ENCODE peak calls at places on chromosomes 7 and 10, in seven cellular contexts. U is MM.1S; A is NCI-H460; H is EL; I is IMR-90; V is stimulated activated CD8-positive, alpha-beta memory T cell treated with anti-CD3 and anti-CD28 coated beads, Interleukin-7, amount 100 ng/mL, for 1 hour; Q is RWPE1. Z is an unnamed sample.

GRCh38 chr10:132387723-132388210 is 9.2 kb upstream of the PWWP2B start:
- DNase-seq in U (no peak), A (peak), H (peak), I (peak), V (peak), Q (peak), Z (peak)

GRCh38 chr7:151992375-151992774 is 33.1 kb upstream of the GALNT11 start:
- DNase-seq in U (peak), A (peak), H (peak), I (no peak), V (peak), Q (peak), Z (no peak)

GRCh38 chr7:134632937-134633540 is 13.6 kb upstream of the BPGM start:
- DNase-seq in U (peak), A (peak), H (peak), I (peak), V (no peak), Q (peak), Z (peak)

GRCh38 chr10:11181996-11182395 is 164.3 kb downstream of the CELF2 start:
- DNase-seq in U (no peak), A (no peak), H (no peak), I (no peak), V (no peak), Q (no peak), Z (peak)

GRCh38 chr7:5143935-5144903 is 45.8 kb upstream of the WIPI2 start:
- DNase-seq in U (no peak), A (no peak), H (no peak), I (peak), V (peak), Q (no peak), Z (no peak)

GRCh38 chr10:89992575-89992974 is 291.2 kb downstream of the KIF20B start:
- DNase-seq in U (no peak), A (no peak), H (no peak), I (no peak), V (no peak), Q (no peak), Z (no peak)

GRCh38 chr7:129824291-129825004 is 128.3 kb downstream of the UBE2H start:
- DNase-seq in U (no peak), A (no peak), H (no peak), I (no peak), V (no peak), Q (no peak), Z (no peak)

GRCh38 chr10:128641998-128642397 is 515.8 kb upstream of the MKI67 start:
- DNase-seq in U (no peak), A (no peak), H (no peak), I (no peak), V (no peak), Q (no peak), Z (no peak)

GRCh38 chr7:116736927-116737715 is 65.1 kb downstream of the MET start:
- DNase-seq in U (peak), A (no peak), H (peak), I (peak), V (no peak), Q (no peak), Z (peak)

GRCh38 chr10:1043532-1043995 is 5.4 kb downstream of the IDI1 start:
- DNase-seq in U (peak), A (no peak), H (no peak), I (no peak), V (no peak), Q (no peak), Z (no peak)

GRCh38 chr10:119079572-119080520 is 771 bp downstream of the EIF3A start:
- DNase-seq in U (peak), A (peak), H (peak), I (peak), V (peak), Q (peak), Z (peak)

GRCh38 chr10:49173848-49174247 is 14.3 kb downstream of the TMEM273 start:
- DNase-seq in U (no peak), A (no peak), H (no peak), I (no peak), V (no peak), Q (no peak), Z (no peak)

GRCh38 chr7:48813472-48813871 is 110.9 kb upstream of the CDC14C start:
- DNase-seq in U (no peak), A (no peak), H (no peak), I (no peak), V (no peak), Q (no peak), Z (no peak)

GRCh38 chr7:5315761-5316160 is 33.0 kb downstream of the SLC29A4 start:
- DNase-seq in U (no peak), A (no peak), H (no peak), I (no peak), V (no peak), Q (no peak), Z (no peak)

GRCh38 chr10:30182191-30183075 is 123.0 kb upstream of the JCAD start:
- DNase-seq in U (no peak), A (no peak), H (peak), I (peak), V (no peak), Q (peak), Z (peak)

GRCh38 chr7:45021604-45022296 is 21.7 kb downstream of the CCM2 start:
- DNase-seq in U (no peak), A (no peak), H (peak), I (peak), V (no peak), Q (no peak), Z (peak)

GRCh38 chr10:92125169-92125543 is 165.7 kb downstream of the CPEB3 start:
- DNase-seq in U (peak), A (no peak), H (no peak), I (no peak), V (no peak), Q (no peak), Z (no peak)

GRCh38 chr7:107865956-107866775 is 24.8 kb upstream of the DLD start:
- DNase-seq in U (no peak), A (no peak), H (no peak), I (no peak), V (no peak), Q (no peak), Z (no peak)

GRCh38 chr7:23121175-23121574 is 15.6 kb downstream of the KLHL7 start:
- DNase-seq in U (no peak), A (no peak), H (no peak), I (no peak), V (no peak), Q (no peak), Z (no peak)

GRCh38 chr7:107471292-107472070 is 1.6 kb downstream of the GPR22 start:
- DNase-seq in U (no peak), A (no peak), H (peak), I (no peak), V (no peak), Q (no peak), Z (no peak)

GRCh38 chr10:132638130-132638515 is 100.5 kb downstream of the INPP5A start:
- DNase-seq in U (no peak), A (no peak), H (no peak), I (no peak), V (no peak), Q (no peak), Z (no peak)

GRCh38 chr7:70693690-70694356 is 438.1 kb upstream of the GALNT17 start:
- DNase-seq in U (peak), A (peak), H (peak), I (peak), V (peak), Q (peak), Z (peak)

GRCh38 chr7:155792999-155793560 is 19.2 kb downstream of the SHH start:
- DNase-seq in U (no peak), A (no peak), H (no peak), I (no peak), V (no peak), Q (no peak), Z (no peak)

GRCh38 chr10:10438335-10439123 is 579.1 kb upstream of the CELF2 start:
- DNase-seq in U (no peak), A (no peak), H (no peak), I (peak), V (no peak), Q (no peak), Z (no peak)

GRCh38 chr7:14988941-14989340 is 86.4 kb upstream of the DGKB start:
- DNase-seq in U (no peak), A (no peak), H (no peak), I (no peak), V (no peak), Q (no peak), Z (no peak)

GRCh38 chr7:92768501-92769360 is 67.6 kb downstream of the CDK6 start:
- DNase-seq in U (peak), A (peak), H (peak), I (peak), V (no peak), Q (no peak), Z (no peak)

GRCh38 chr10:11272915-11273389 is 255.3 kb downstream of the CELF2 start:
- DNase-seq in U (no peak), A (no peak), H (no peak), I (no peak), V (no peak), Q (no peak), Z (no peak)

GRCh38 chr10:119701861-119702260 is 24.0 kb upstream of the INPP5F start:
- DNase-seq in U (no peak), A (no peak), H (peak), I (peak), V (no peak), Q (no peak), Z (peak)

GRCh38 chr7:36422072-36422471 is 32.4 kb downstream of the ANLN start:
- DNase-seq in U (no peak), A (no peak), H (no peak), I (no peak), V (no peak), Q (no peak), Z (no peak)

GRCh38 chr7:129163875-129164544 is 19.5 kb downstream of the TSPAN33 start:
- DNase-seq in U (peak), A (peak), H (peak), I (peak), V (no peak), Q (peak), Z (peak)

GRCh38 chr10:89392974-89393373 is 551 bp downstream of the IFIT1 start:
- DNase-seq in U (peak), A (peak), H (peak), I (peak), V (no peak), Q (peak), Z (peak)

GRCh38 chr10:132541129-132541528 is 3.5 kb downstream of the INPP5A start:
- DNase-seq in U (no peak), A (no peak), H (no peak), I (no peak), V (no peak), Q (no peak), Z (no peak)

GRCh38 chr10:66564341-66564740 is 361.5 kb upstream of the LRRTM3 start:
- DNase-seq in U (no peak), A (no peak), H (peak), I (no peak), V (no peak), Q (no peak), Z (no peak)

GRCh38 chr7:38781991-38782390 is 127.0 kb downstream of the VPS41 start:
- DNase-seq in U (no peak), A (no peak), H (no peak), I (no peak), V (no peak), Q (no peak), Z (no peak)

GRCh38 chr10:87734987-87735827 is 75.5 kb downstream of the PAPSS2 start:
- DNase-seq in U (peak), A (peak), H (peak), I (peak), V (no peak), Q (peak), Z (peak)

GRCh38 chr10:45439365-45439764 is 65.3 kb downstream of the ALOX5 start:
- DNase-seq in U (no peak), A (no peak), H (no peak), I (no peak), V (no peak), Q (no peak), Z (no peak)

GRCh38 chr10:16545126-16545736 is 23.6 kb upstream of the C1QL3 start:
- DNase-seq in U (peak), A (peak), H (peak), I (peak), V (no peak), Q (peak), Z (peak)

GRCh38 chr10:7813481-7813880 is 4.8 kb upstream of the TAF3 start:
- DNase-seq in U (peak), A (no peak), H (no peak), I (no peak), V (no peak), Q (no peak), Z (no peak)

GRCh38 chr7:121113288-121113687 is 124.8 kb downstream of the CPED1 start:
- DNase-seq in U (no peak), A (no peak), H (peak), I (peak), V (no peak), Q (peak), Z (peak)